ENCODE peak calls at places on chromosome 7, in nine cellular contexts. Q is neural progenitor cell, B is PC-3, A is SK-N-SH, P is MM.1S, V is HCT116, I is hepatocyte, Z is GM23248, X is OCI-LY7. C is an unnamed sample.

GRCh38 chr7:130904031-130904757 is 170.2 kb upstream of the KLF14 start:
- DNase-seq in Z (peak), Q (no peak), V (peak), I (peak), B (peak), A (no peak), X (no peak), P (no peak), C (no peak)

GRCh38 chr7:14717711-14718304 is 184.7 kb downstream of the DGKB start:
- DNase-seq in V (no peak), Z (peak), X (no peak), B (peak), Q (peak), A (peak), I (peak), P (no peak), C (peak)

GRCh38 chr7:138825049-138825721 is 27.2 kb upstream of the ATP6V0A4 start:
- DNase-seq in Q (no peak), P (no peak), Z (no peak), X (no peak), B (no peak), V (no peak), I (no peak), A (no peak), C (no peak)

GRCh38 chr7:17680026-17680425 is 260.3 kb downstream of the SNX13 start:
- DNase-seq in V (no peak), I (peak), Z (peak), X (no peak), B (peak), P (no peak), A (no peak), Q (peak), C (peak)

GRCh38 chr7:142636751-142637150 is 112.5 kb upstream of the PRSS1 start:
- DNase-seq in B (no peak), P (no peak), Z (no peak), V (no peak), I (no peak), A (no peak), X (no peak), Q (no peak), C (no peak)

GRCh38 chr7:85595639-85596268 is 408.9 kb upstream of the SEMA3D start:
- DNase-seq in B (peak), X (no peak), Z (peak), I (no peak), A (no peak), Q (no peak), V (no peak), P (no peak), C (no peak)

GRCh38 chr7:47536705-47537611 is 45.0 kb downstream of the TNS3 start:
- DNase-seq in B (peak), A (peak), Q (peak), V (no peak), Z (peak), X (no peak), P (no peak), I (peak), C (peak)

GRCh38 chr7:63080831-63081230 is 917.8 kb upstream of the ZNF722 start:
- DNase-seq in X (no peak), Q (no peak), V (no peak), I (no peak), P (no peak), Z (no peak), B (no peak), A (no peak), C (no peak)

GRCh38 chr7:139656387-139656786 is 121.4 kb downstream of the HIPK2 start:
- DNase-seq in Q (no peak), P (no peak), B (no peak), V (no peak), X (no peak), Z (no peak), A (no peak), I (no peak), C (no peak)

GRCh38 chr7:36964297-36964696 is 240.0 kb upstream of the AOAH start:
- DNase-seq in Q (no peak), B (no peak), V (no peak), I (no peak), X (no peak), A (no peak), Z (no peak), P (no peak), C (no peak)

GRCh38 chr7:114979388-114979787 is 57.5 kb downstream of the MDFIC start:
- DNase-seq in Q (no peak), P (peak), V (peak), A (no peak), Z (no peak), B (peak), X (no peak), I (peak), C (peak)

GRCh38 chr7:8109196-8110022 is 140.8 kb downstream of the GLCCI1 start:
- DNase-seq in X (no peak), I (no peak), A (no peak), Q (no peak), V (no peak), Z (peak), B (peak), P (no peak), C (no peak)

GRCh38 chr7:18437086-18437485 is 58.5 kb upstream of the HDAC9 start:
- DNase-seq in A (no peak), B (no peak), V (no peak), I (no peak), Q (no peak), X (no peak), Z (no peak), P (no peak), C (no peak)

GRCh38 chr7:135207739-135208416 is 3.4 kb downstream of the WDR91 start:
- DNase-seq in Q (no peak), P (no peak), A (no peak), X (no peak), V (no peak), B (no peak), I (no peak), Z (no peak), C (no peak)

GRCh38 chr7:116984917-116985316 is 31.6 kb downstream of the ST7 start:
- DNase-seq in B (peak), Q (peak), A (peak), V (no peak), X (peak), P (peak), I (peak), Z (peak), C (peak)

GRCh38 chr7:114354306-114354705 is 60.3 kb upstream of the FOXP2 start:
- DNase-seq in Z (no peak), I (no peak), B (no peak), X (no peak), A (no peak), Q (no peak), V (no peak), P (no peak), C (no peak)

GRCh38 chr7:159107052-159107892 is 37.4 kb downstream of the VIPR2 start:
- DNase-seq in I (no peak), A (no peak), Q (no peak), X (no peak), Z (no peak), P (no peak), B (no peak), V (no peak), C (no peak)

GRCh38 chr7:54764861-54765260 is 5.8 kb upstream of the SEC61G start:
- DNase-seq in X (no peak), Q (no peak), I (no peak), A (no peak), V (no peak), Z (no peak), B (no peak), P (no peak), C (no peak)

GRCh38 chr7:127154101-127154500 is 98.6 kb downstream of the GRM8 start:
- DNase-seq in B (no peak), P (no peak), A (no peak), Z (no peak), I (no peak), X (no peak), V (no peak), Q (no peak), C (peak)

GRCh38 chr7:105132335-105132734 is 118.3 kb downstream of the KMT2E start:
- DNase-seq in B (no peak), Z (no peak), A (no peak), X (no peak), I (no peak), V (no peak), Q (no peak), P (no peak), C (no peak)

GRCh38 chr7:101436857-101437576 is 74.3 kb downstream of the COL26A1 start:
- DNase-seq in P (no peak), A (peak), V (peak), X (no peak), I (no peak), B (peak), Q (peak), Z (no peak), C (peak)
- TF ChIP-seq EZH2phosphoT487 in P (no peak), A (no peak), V (no peak), X (no peak), I (no peak), B (no peak), Q (no peak), Z (no peak), C (no peak)

DNA sequence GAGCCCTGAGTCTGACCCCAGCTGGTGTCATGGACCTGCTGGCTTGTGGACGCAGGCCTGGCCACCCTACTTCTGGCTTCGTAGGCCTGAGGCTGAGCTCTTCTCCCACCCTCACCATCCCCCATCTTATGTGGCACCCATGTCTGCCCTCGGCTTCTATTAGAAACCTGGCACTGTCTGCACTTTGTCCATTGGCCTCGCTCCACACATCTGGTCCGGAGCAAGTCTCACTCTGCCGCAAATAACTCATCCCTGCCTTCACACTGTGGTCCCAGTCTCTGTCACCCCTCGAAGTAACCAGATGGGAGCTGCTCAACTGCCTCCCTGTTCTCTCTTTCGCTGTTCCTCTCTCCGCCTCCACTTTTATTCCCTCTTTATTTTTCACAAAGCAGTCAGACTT is 78.6 kb downstream of the TRRAP start:
- DNase-seq in Q (no peak), I (no peak), P (no peak), X (no peak), A (no peak), V (no peak), Z (peak), B (no peak), C (no peak)
- H3K4me2 ChIP-seq in Q (no peak), I (no peak), P (no peak), X (no peak), A (no peak), V (no peak), Z (no peak), B (no peak), C (no peak)

GRCh38 chr7:74280985-74281384 is 8.2 kb upstream of the CLIP2 start:
- DNase-seq in V (no peak), P (no peak), X (no peak), Q (no peak), Z (peak), I (no peak), A (no peak), B (no peak), C (no peak)
- TF ChIP-seq EZH2phosphoT487 in V (no peak), P (no peak), X (no peak), Q (no peak), Z (no peak), I (no peak), A (no peak), B (no peak), C (no peak)

DNA sequence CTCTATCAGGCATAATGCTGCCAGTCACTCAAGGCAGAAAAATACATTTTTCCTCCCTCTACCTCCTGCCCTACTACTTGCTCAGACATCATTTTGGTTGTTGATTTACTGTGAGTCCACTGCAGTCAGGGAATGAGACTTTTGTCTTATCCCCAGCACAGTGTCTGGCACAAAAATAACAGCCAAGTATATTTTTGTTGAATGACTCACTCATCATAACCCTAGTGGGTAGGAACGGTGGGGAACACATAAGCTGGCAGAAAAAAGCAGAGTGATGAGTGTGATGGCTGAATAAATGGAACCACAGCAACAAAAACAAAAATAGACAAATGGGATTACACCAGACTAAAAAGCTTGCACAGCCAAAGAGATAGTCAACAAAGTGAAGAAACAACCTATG is 65.8 kb upstream of the LAMB4 start:
- DNase-seq in I (no peak), Z (peak), Q (no peak), P (no peak), A (no peak), V (no peak), B (no peak), X (no peak), C (no peak)
- H3K4me2 ChIP-seq in I (no peak), Z (no peak), Q (no peak), P (no peak), A (no peak), V (no peak), B (no peak), X (no peak), C (no peak)

GRCh38 chr7:102991540-102992214 is 78.9 kb downstream of the LRRC17 start:
- DNase-seq in I (peak), Q (no peak), V (peak), B (peak), P (no peak), Z (peak), X (no peak), A (peak), C (no peak)
- TF ChIP-seq EZH2phosphoT487 in I (no peak), Q (no peak), V (no peak), B (no peak), P (no peak), Z (no peak), X (no peak), A (no peak), C (no peak)

GRCh38 chr7:87874066-87874465 is 2.1 kb downstream of the SLC25A40 start:
- DNase-seq in Z (no peak), I (no peak), V (no peak), Q (no peak), P (no peak), A (no peak), B (no peak), X (peak), C (no peak)
- H3K4me2 ChIP-seq in Z (peak), I (peak), V (peak), Q (peak), P (peak), A (no peak), B (peak), X (peak), C (peak)

DNA sequence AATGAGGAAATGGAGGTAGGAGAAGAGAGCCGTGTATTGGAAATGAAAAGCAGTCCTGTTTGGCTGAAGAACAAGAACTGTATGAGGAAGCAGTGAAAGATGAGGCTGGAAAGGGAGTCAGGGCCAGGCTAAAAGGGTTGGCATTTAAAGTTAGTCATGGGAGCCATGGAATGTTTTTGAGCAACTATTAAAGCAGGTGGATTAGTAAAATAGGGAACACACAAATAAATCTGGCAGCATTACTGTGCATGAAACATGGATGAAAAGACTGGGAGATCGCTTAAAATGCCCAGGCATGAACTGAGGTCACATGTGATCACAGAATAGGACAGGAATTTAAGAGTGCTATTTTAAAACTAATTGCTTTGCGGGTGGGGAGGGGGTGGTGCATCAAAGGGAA is 1.4 kb upstream of the IFRD1 start:
- DNase-seq in P (no peak), I (no peak), V (no peak), B (peak), A (no peak), X (no peak), Z (peak), Q (no peak), C (no peak)
- TF ChIP-seq EZH2phosphoT487 in P (no peak), I (no peak), V (no peak), B (no peak), A (no peak), X (no peak), Z (no peak), Q (no peak), C (no peak)

DNA sequence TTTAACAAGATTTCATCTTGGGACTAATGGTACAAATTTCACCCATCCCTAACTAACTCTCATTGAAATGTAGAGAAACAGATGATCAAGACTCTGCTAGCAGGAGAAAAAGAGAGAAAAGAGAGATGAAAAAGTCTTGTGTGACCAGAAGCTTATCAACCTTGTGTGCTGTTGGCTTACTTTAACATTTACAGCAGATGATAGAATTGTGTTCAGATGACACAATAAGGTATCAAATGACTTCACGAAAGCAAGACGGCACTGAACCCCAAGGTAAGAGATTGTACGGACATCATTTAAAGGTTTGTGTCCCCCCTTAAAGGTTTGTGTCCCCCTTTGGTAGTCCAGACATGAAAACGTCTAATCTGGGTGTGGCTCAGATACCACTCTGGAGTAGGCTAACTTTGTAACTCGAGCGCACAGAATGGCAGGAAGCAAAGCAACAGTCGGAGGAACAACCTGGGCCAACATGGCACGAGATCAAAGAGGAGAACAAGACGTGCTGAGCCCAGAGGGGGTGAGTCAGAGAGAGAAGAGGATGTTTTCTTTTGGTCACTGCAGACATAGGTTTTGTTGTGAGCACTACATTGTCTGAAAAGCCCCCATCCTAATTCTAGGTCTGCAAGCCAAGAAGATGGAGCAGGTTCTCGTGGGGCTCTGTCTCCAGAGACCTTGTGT is 10.4 kb upstream of the LMBR1 start:
- DNase-seq in I (no peak), Z (peak), A (no peak), Q (no peak), P (no peak), B (peak), V (peak), X (no peak), C (no peak)
- H3K4me2 ChIP-seq in I (no peak), Z (no peak), A (no peak), Q (no peak), P (no peak), B (peak), V (peak), X (no peak), C (no peak)